ENCODE peak calls at places on chromosomes 2 and 18, in five cellular contexts. O is Peyer's patch, G is transverse colon, R is IMR-90, C is HCT116. P is an unnamed sample.

GRCh38 chr2:148022351-148022750 is 1.5 kb downstream of the MBD5 start:
- DNase-seq in O (no peak), G (no peak), R (no peak), C (no peak), P (no peak)

GRCh38 chr2:118983133-118983532 is 41.1 kb downstream of the MARCO start:
- DNase-seq in O (no peak), G (no peak), R (no peak), C (no peak), P (no peak)

GRCh38 chr2:120398961-120399888 is 53.3 kb downstream of the INHBB start:
- DNase-seq in O (peak), G (peak), R (no peak), C (peak), P (no peak)

GRCh38 chr2:216553093-216553478 is 54.4 kb downstream of the RPL37A start:
- DNase-seq in O (no peak), G (no peak), R (peak), C (no peak), P (no peak)

GRCh38 chr18:13202571-13202970 is 16.0 kb upstream of the LDLRAD4 start:
- DNase-seq in O (no peak), G (no peak), R (no peak), C (no peak), P (no peak)

GRCh38 chr2:204226305-204226861 is 289.8 kb downstream of the ICOS start:
- DNase-seq in O (no peak), G (no peak), R (no peak), C (no peak), P (no peak)

GRCh38 chr2:8316356-8316755 is 365.5 kb upstream of the ID2 start:
- DNase-seq in O (no peak), G (no peak), R (no peak), C (no peak), P (no peak)

GRCh38 chr2:44931177-44931795 is 10.2 kb upstream of the SIX3 start:
- DNase-seq in O (no peak), G (no peak), R (no peak), C (no peak), P (no peak)

GRCh38 chr2:2199841-2200240 is 131.2 kb downstream of the MYT1L start:
- DNase-seq in O (no peak), G (no peak), R (no peak), C (no peak), P (no peak)

GRCh38 chr2:239293450-239294430 is 107.1 kb downstream of the HDAC4 start:
- DNase-seq in O (peak), G (peak), R (no peak), C (no peak), P (peak)

GRCh38 chr18:6741290-6741689 is 11.8 kb downstream of the ARHGAP28 start:
- DNase-seq in O (no peak), G (no peak), R (peak), C (no peak), P (peak)

GRCh38 chr2:118077636-118078247 is 10.5 kb upstream of the INSIG2 start:
- DNase-seq in O (no peak), G (no peak), R (peak), C (no peak), P (no peak)

GRCh38 chr2:159895258-159896209 is 97.5 kb upstream of the CD302 start:
- DNase-seq in O (no peak), G (no peak), R (peak), C (no peak), P (no peak)

GRCh38 chr2:201261471-201261870 is 1.1 kb downstream of the CASP8 start:
- DNase-seq in O (peak), G (peak), R (no peak), C (no peak), P (no peak)

GRCh38 chr2:28991021-28991420 is 9.9 kb downstream of the TOGARAM2 start:
- DNase-seq in O (peak), G (peak), R (peak), C (no peak), P (no peak)

GRCh38 chr2:148240838-148241237 is 219.9 kb downstream of the MBD5 start:
- DNase-seq in O (no peak), G (no peak), R (no peak), C (no peak), P (no peak)

GRCh38 chr18:75477913-75478312 is 50.4 kb upstream of the SMIM21 start:
- DNase-seq in O (no peak), G (no peak), R (peak), C (no peak), P (no peak)

GRCh38 chr18:59502222-59502898 is 143.3 kb upstream of the LMAN1 start:
- DNase-seq in O (no peak), G (no peak), R (peak), C (no peak), P (no peak)

GRCh38 chr2:180656455-180656847 is 324.0 kb upstream of the UBE2E3 start:
- DNase-seq in O (no peak), G (no peak), R (peak), C (peak), P (no peak)

GRCh38 chr2:154403242-154403790 is 295.2 kb upstream of the KCNJ3 start:
- DNase-seq in O (no peak), G (no peak), R (no peak), C (no peak), P (no peak)

GRCh38 chr2:236553522-236553921 is 16.1 kb upstream of the ACKR3 start:
- DNase-seq in O (no peak), G (no peak), R (no peak), C (no peak), P (no peak)

GRCh38 chr18:57659463-57660102 is 37.9 kb upstream of the NARS1 start:
- DNase-seq in O (no peak), G (no peak), R (peak), C (no peak), P (no peak)

GRCh38 chr18:74897971-74898657 is 300.4 kb downstream of the ZNF407 start:
- DNase-seq in O (no peak), G (no peak), R (peak), C (no peak), P (no peak)

GRCh38 chr2:224749136-224749535 is 33.0 kb upstream of the CCDC195 start:
- DNase-seq in O (no peak), G (no peak), R (no peak), C (no peak), P (no peak)

GRCh38 chr2:188412190-188412589 is 120.5 kb downstream of the GULP1 start:
- DNase-seq in O (no peak), G (no peak), R (no peak), C (no peak), P (no peak)

GRCh38 chr2:232838406-232838874 is 31.6 kb upstream of the SNORC start:
- DNase-seq in O (peak), G (peak), R (peak), C (no peak), P (no peak)

GRCh38 chr2:119545076-119545475 is 827 bp downstream of the CFAP221 start:
- DNase-seq in O (no peak), G (no peak), R (no peak), C (no peak), P (no peak)

GRCh38 chr2:200695178-200695930 is 109.5 kb downstream of the AOX1 start:
- DNase-seq in O (no peak), G (no peak), R (no peak), C (no peak), P (peak)

GRCh38 chr2:185050804-185051203 is 452.5 kb downstream of the ZNF804A start:
- DNase-seq in O (no peak), G (no peak), R (no peak), C (no peak), P (no peak)

GRCh38 chr2:8576525-8577157 is 105.2 kb upstream of the ID2 start:
- DNase-seq in O (peak), G (peak), R (no peak), C (no peak), P (no peak)

GRCh38 chr2:189254268-189254883 is 74.8 kb upstream of the COL5A2 start:
- DNase-seq in O (peak), G (peak), R (peak), C (no peak), P (peak)

GRCh38 chr2:110816404-110817365 is 84.3 kb downstream of the ACOXL start:
- DNase-seq in O (no peak), G (no peak), R (peak), C (no peak), P (peak)

GRCh38 chr2:134407154-134407890 is 153.4 kb downstream of the MGAT5 start:
- DNase-seq in O (no peak), G (no peak), R (no peak), C (no peak), P (no peak)
- H3K27ac ChIP-seq in O (no peak), G (no peak), R (no peak), C (no peak), P (no peak)

GRCh38 chr2:173075781-173076556 is at the start of gene MAP3K20:
- DNase-seq in O (peak), G (peak), R (peak), C (no peak), P (peak)
- TF ChIP-seq POLR2A in O (no peak), G (no peak), R (peak), C (no peak), P (peak)

GRCh38 chr18:21391074-21391673 is 149.1 kb downstream of the GREB1L start:
- DNase-seq in O (peak), G (no peak), R (peak), C (peak), P (no peak)

GRCh38 chr18:21389903-21390302 is 147.9 kb downstream of the GREB1L start:
- DNase-seq in O (no peak), G (no peak), R (no peak), C (no peak), P (no peak)

GRCh38 chr18:21389283-21389682 is 147.3 kb downstream of the GREB1L start:
- DNase-seq in O (no peak), G (no peak), R (no peak), C (no peak), P (no peak)

GRCh38 chr18:21383031-21383430 is 141.0 kb downstream of the GREB1L start:
- DNase-seq in O (no peak), G (no peak), R (no peak), C (no peak), P (no peak)

GRCh38 chr18:21386523-21387240 is 144.7 kb downstream of the GREB1L start:
- DNase-seq in O (no peak), G (no peak), R (no peak), C (no peak), P (no peak)
- H3K27ac ChIP-seq in O (no peak), G (no peak), R (no peak), C (no peak), P (no peak)

GRCh38 chr2:97722227-97722626 is 8.9 kb downstream of the ZAP70 start:
- DNase-seq in O (no peak), G (no peak), R (no peak), C (no peak), P (no peak)
- TF ChIP-seq POLR2A in O (no peak), G (no peak), R (no peak), C (no peak), P (no peak)

GRCh38 chr2:134175834-134176233 is 78.0 kb upstream of the MGAT5 start:
- DNase-seq in O (no peak), G (no peak), R (no peak), C (no peak), P (no peak)

GRCh38 chr2:134181219-134181618 is 72.7 kb upstream of the MGAT5 start:
- DNase-seq in O (peak), G (peak), R (no peak), C (no peak), P (no peak)

GRCh38 chr2:134178109-134178877 is 75.6 kb upstream of the MGAT5 start:
- DNase-seq in O (no peak), G (no peak), R (peak), C (no peak), P (no peak)

GRCh38 chr2:134174711-134175110 is 79.2 kb upstream of the MGAT5 start:
- DNase-seq in O (no peak), G (no peak), R (no peak), C (no peak), P (no peak)

GRCh38 chr2:134177351-134177931 is 76.4 kb upstream of the MGAT5 start:
- DNase-seq in O (no peak), G (no peak), R (peak), C (no peak), P (no peak)
- H3K27ac ChIP-seq in O (peak), G (no peak), R (no peak), C (no peak), P (no peak)

GRCh38 chr2:209348453-209348852 is 75.4 kb upstream of the MAP2 start:
- DNase-seq in O (no peak), G (no peak), R (no peak), C (no peak), P (no peak)
- TF ChIP-seq POLR2A in O (no peak), G (no peak), R (no peak), C (no peak), P (no peak)

GRCh38 chr2:151357359-151357758 is at the start of gene TNFAIP6:
- DNase-seq in O (no peak), G (no peak), R (peak), C (no peak), P (peak)
- H3K27ac ChIP-seq in O (no peak), G (peak), R (peak), C (no peak), P (no peak)